ENCODE peak calls at places on chromosomes 3 and 15, in five cellular contexts. Q is HCT116, Z is H1, R is SK-N-SH, T is K562. M is an unnamed sample.

GRCh38 chr3:171459942-171460225 is 321 bp downstream of the TNIK start:
- DNase-seq in Q (no peak), Z (peak), R (no peak), T (no peak), M (no peak)

GRCh38 chr15:63188247-63188936 is 1.0 kb upstream of the RAB8B start:
- DNase-seq in Q (no peak), Z (no peak), R (no peak), T (no peak), M (no peak)

GRCh38 chr3:41768363-41768762 is 193.5 kb downstream of the ULK4 start:
- DNase-seq in Q (no peak), Z (no peak), R (no peak), T (no peak), M (peak)

GRCh38 chr15:70195808-70196304 is 98.1 kb upstream of the TLE3 start:
- DNase-seq in Q (no peak), Z (no peak), R (peak), T (peak), M (no peak)

GRCh38 chr3:156421534-156421933 is 133.4 kb downstream of the SSR3 start:
- DNase-seq in Q (no peak), Z (no peak), R (no peak), T (no peak), M (no peak)

GRCh38 chr15:74889390-74889881 is 406 bp upstream of the MPI start:
- DNase-seq in Q (no peak), Z (peak), R (peak), T (peak), M (no peak)

GRCh38 chr15:96336643-96337353 is 6.3 kb downstream of the NR2F2 start:
- DNase-seq in Q (no peak), Z (no peak), R (no peak), T (no peak), M (peak)

GRCh38 chr3:56862352-56863062 is 60.8 kb upstream of the ARHGEF3 start:
- DNase-seq in Q (no peak), Z (no peak), R (no peak), T (no peak), M (no peak)

GRCh38 chr3:192884831-192885356 is 32.8 kb downstream of the MB21D2 start:
- DNase-seq in Q (no peak), Z (no peak), R (peak), T (no peak), M (no peak)

GRCh38 chr15:65171428-65171827 is 13.7 kb downstream of the CLPX start:
- DNase-seq in Q (no peak), Z (no peak), R (no peak), T (no peak), M (no peak)

GRCh38 chr15:55999635-56000034 is 6.2 kb upstream of the NEDD4 start:
- DNase-seq in Q (no peak), Z (no peak), R (no peak), T (no peak), M (no peak)

GRCh38 chr3:172129868-172130751 is 90.7 kb downstream of the FNDC3B start:
- DNase-seq in Q (peak), Z (no peak), R (peak), T (peak), M (no peak)

GRCh38 chr3:143627336-143627735 is 220.9 kb downstream of the SLC9A9 start:
- DNase-seq in Q (no peak), Z (no peak), R (no peak), T (no peak), M (no peak)

GRCh38 chr15:38864827-38865604 is 300.4 kb upstream of the RASGRP1 start:
- DNase-seq in Q (no peak), Z (no peak), R (no peak), T (no peak), M (no peak)

GRCh38 chr15:100192092-100192695 is 149.6 kb downstream of the ADAMTS17 start:
- DNase-seq in Q (no peak), Z (no peak), R (peak), T (no peak), M (no peak)

GRCh38 chr3:136266468-136266867 is 16.3 kb downstream of the PCCB start:
- DNase-seq in Q (no peak), Z (no peak), R (no peak), T (no peak), M (peak)

GRCh38 chr3:94811836-94812235 is 749.0 kb downstream of the NSUN3 start:
- DNase-seq in Q (no peak), Z (no peak), R (no peak), T (no peak), M (no peak)

GRCh38 chr15:70024521-70024920 is 73.2 kb downstream of the TLE3 start:
- DNase-seq in Q (no peak), Z (no peak), R (no peak), T (no peak), M (no peak)

GRCh38 chr15:73480051-73480450 is 37.1 kb downstream of the REC114 start:
- DNase-seq in Q (no peak), Z (no peak), R (no peak), T (no peak), M (no peak)

GRCh38 chr3:59235221-59236012 is 185.6 kb upstream of the CFAP20DC start:
- DNase-seq in Q (no peak), Z (no peak), R (no peak), T (no peak), M (no peak)

GRCh38 chr3:24316887-24317383 is 177.7 kb downstream of the THRB start:
- DNase-seq in Q (no peak), Z (no peak), R (no peak), T (no peak), M (no peak)

GRCh38 chr3:45896956-45897355 is 10.6 kb downstream of the CCR9 start:
- DNase-seq in Q (no peak), Z (no peak), R (peak), T (no peak), M (no peak)

GRCh38 chr3:49639551-49639950 is 34.6 kb upstream of the APEH start:
- DNase-seq in Q (no peak), Z (no peak), R (no peak), T (no peak), M (no peak)

GRCh38 chr3:120419797-120420196 is 31.0 kb downstream of the FSTL1 start:
- DNase-seq in Q (no peak), Z (no peak), R (no peak), T (no peak), M (no peak)

GRCh38 chr15:71447328-71448250 is 332.3 kb downstream of the THSD4 start:
- DNase-seq in Q (peak), Z (no peak), R (no peak), T (no peak), M (peak)

GRCh38 chr3:153626158-153626557 is 464.1 kb downstream of the RAP2B start:
- DNase-seq in Q (no peak), Z (no peak), R (no peak), T (no peak), M (no peak)

GRCh38 chr15:44798815-44799214 is 62.5 kb downstream of the TRIM69 start:
- DNase-seq in Q (peak), Z (no peak), R (peak), T (peak), M (peak)

GRCh38 chr3:169394316-169394715 is 269.2 kb downstream of the MECOM start:
- DNase-seq in Q (no peak), Z (no peak), R (no peak), T (no peak), M (no peak)

GRCh38 chr3:134486577-134487041 is 752 bp downstream of the CEP63 start:
- DNase-seq in Q (no peak), Z (no peak), R (peak), T (no peak), M (peak)

GRCh38 chr3:172043766-172044165 is 4.4 kb downstream of the FNDC3B start:
- DNase-seq in Q (no peak), Z (no peak), R (no peak), T (no peak), M (no peak)

GRCh38 chr3:170734737-170735070 is 135.3 kb downstream of the RPL22L1 start:
- DNase-seq in Q (no peak), Z (no peak), R (no peak), T (no peak), M (no peak)

GRCh38 chr15:35455201-35455600 is 90.8 kb downstream of the DPH6 start:
- DNase-seq in Q (no peak), Z (no peak), R (no peak), T (no peak), M (no peak)

GRCh38 chr15:57591822-57592367 is at the start of gene MYZAP:
- DNase-seq in Q (no peak), Z (peak), R (peak), T (peak), M (no peak)

GRCh38 chr3:66276705-66277274 is 56.0 kb downstream of the SLC25A26 start:
- DNase-seq in Q (peak), Z (peak), R (peak), T (no peak), M (peak)

GRCh38 chr15:55652363-55652762 is 64.2 kb upstream of the PYGO1 start:
- DNase-seq in Q (no peak), Z (no peak), R (no peak), T (no peak), M (no peak)

GRCh38 chr3:55486101-55486856 is 827 bp downstream of the WNT5A start:
- DNase-seq in Q (no peak), Z (peak), R (peak), T (no peak), M (no peak)

GRCh38 chr3:125150525-125151436 is 61.8 kb downstream of the SLC12A8 start:
- DNase-seq in Q (peak), Z (peak), R (peak), T (peak), M (peak)
- TF ChIP-seq JUND in Q (no peak), Z (no peak), R (no peak), T (no peak), M (no peak)

DNA sequence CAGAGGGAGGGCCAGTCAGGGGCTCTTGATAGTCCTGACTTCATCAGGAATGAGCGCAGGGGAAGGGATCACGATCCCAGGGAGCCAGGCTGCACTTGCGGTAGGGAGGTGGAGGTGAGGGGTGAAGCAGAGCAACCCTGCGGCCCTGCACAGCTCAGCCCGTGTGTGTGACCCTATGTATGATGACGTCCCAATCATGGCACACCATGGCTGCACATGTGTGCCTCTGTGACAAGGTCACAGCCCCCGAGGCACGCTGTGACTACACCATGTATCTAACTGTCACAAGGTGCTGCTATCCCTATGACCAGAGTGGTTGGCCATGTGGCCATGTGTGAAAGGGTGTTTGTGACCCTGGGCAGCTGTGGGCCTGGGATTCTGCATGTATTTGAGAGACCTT is 13.3 kb upstream of the ALAS1 start:
- DNase-seq in Q (no peak), Z (no peak), R (no peak), T (no peak), M (no peak)
- TF ChIP-seq JUND in Q (no peak), Z (no peak), R (no peak), T (no peak), M (no peak)

GRCh38 chr3:181703701-181704420 is 7.9 kb upstream of the SOX2 start:
- DNase-seq in Q (no peak), Z (peak), R (no peak), T (no peak), M (no peak)

GRCh38 chr3:181699171-181699903 is 12.4 kb upstream of the SOX2 start:
- DNase-seq in Q (no peak), Z (peak), R (no peak), T (no peak), M (no peak)

GRCh38 chr3:181696641-181697230 is 15.0 kb upstream of the SOX2 start:
- DNase-seq in Q (no peak), Z (no peak), R (no peak), T (no peak), M (no peak)

GRCh38 chr3:181698263-181698944 is 13.3 kb upstream of the SOX2 start:
- DNase-seq in Q (no peak), Z (no peak), R (peak), T (no peak), M (no peak)

DNA sequence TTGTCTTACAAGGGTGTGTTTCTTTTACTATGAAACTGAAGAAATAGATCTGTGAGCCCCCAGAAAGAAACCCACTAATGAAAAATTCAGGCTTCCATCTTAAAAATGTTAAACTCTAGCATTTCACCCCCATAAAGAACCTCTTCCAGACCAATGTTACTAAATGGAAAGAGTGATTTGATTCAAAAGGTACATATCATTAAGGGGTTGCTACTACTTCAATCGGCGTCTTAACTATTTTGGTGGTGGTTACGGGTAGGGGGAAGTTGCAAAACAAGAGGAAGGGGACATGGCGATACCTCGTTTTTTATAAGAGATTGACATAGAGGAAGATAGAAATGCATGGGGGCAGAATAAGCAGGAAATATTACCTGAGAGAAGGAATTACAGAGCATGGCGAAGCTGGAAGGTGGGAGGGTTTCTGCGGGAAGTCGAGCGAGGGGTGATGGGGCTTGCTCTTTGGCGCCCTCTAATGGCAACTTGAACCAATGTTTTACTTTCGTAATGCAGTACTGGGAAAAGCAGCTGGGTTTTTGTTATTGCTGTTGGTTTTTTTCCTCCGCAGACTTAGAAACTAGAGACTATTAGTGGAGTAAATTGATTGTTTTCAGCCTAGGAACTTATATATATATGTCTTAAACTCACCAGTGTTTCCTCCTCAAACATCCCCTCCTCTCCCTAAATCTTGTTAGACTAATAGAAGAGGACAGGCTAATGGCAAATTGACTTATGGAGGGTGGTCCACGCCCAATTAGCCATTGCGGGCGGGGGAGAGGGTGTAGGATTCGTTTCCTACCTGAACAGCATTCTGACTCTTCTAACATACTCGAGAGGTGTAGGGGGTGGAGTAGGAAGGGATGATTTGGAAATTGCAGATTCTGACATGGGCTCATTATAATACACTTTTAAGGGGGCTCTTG is 11.3 kb upstream of the SOX2 start:
- DNase-seq in Q (peak), Z (peak), R (peak), T (peak), M (peak)
- TF ChIP-seq JUND in Q (no peak), Z (no peak), R (no peak), T (no peak), M (no peak)

GRCh38 chr3:4906107-4906621 is 73.1 kb upstream of the BHLHE40 start:
- DNase-seq in Q (no peak), Z (no peak), R (peak), T (no peak), M (peak)
- TF ChIP-seq JUND in Q (no peak), Z (no peak), R (no peak), T (no peak), M (no peak)